ENCODE peak calls at places on chromosomes 3 and 15, in five cellular contexts. E is fibroblast of mammary gland; L is EL; G is lower lobe of right lung; B is activated CD8-positive, alpha-beta memory T cell treated with anti-CD3 and anti-CD28 coated beads, Interleukin-2, amount 50 U/mL, for 4 hours. D is an unnamed sample.

GRCh38 chr3:137692803-137693431 is 71.2 kb upstream of the SOX14 start:
- DNase-seq in E (peak), L (peak), G (no peak), B (no peak), D (no peak)

GRCh38 chr15:67130673-67131601 is 65.5 kb downstream of the SMAD3 start:
- DNase-seq in E (peak), L (peak), G (no peak), B (no peak), D (no peak)

GRCh38 chr3:108064293-108064887 is 26.4 kb downstream of the CD47 start:
- DNase-seq in E (no peak), L (no peak), G (no peak), B (no peak), D (no peak)

GRCh38 chr3:42705962-42706585 is 3.5 kb upstream of the HHATL start:
- DNase-seq in E (no peak), L (no peak), G (peak), B (no peak), D (no peak)

GRCh38 chr3:64073362-64073761 is 50.1 kb upstream of the PSMD6 start:
- DNase-seq in E (peak), L (no peak), G (no peak), B (no peak), D (no peak)

GRCh38 chr15:44381223-44381622 is 46.2 kb upstream of the CTDSPL2 start:
- DNase-seq in E (peak), L (no peak), G (no peak), B (no peak), D (no peak)

GRCh38 chr3:15861163-15861562 is 63.4 kb upstream of the ANKRD28 start:
- DNase-seq in E (no peak), L (no peak), G (no peak), B (no peak), D (no peak)

GRCh38 chr3:195181781-195182469 is 89.0 kb downstream of the XXYLT1 start:
- DNase-seq in E (no peak), L (peak), G (no peak), B (no peak), D (no peak)

GRCh38 chr15:75347222-75348033 is 589 bp downstream of the NEIL1 start:
- DNase-seq in E (no peak), L (no peak), G (peak), B (peak), D (no peak)

GRCh38 chr15:90420488-90420850 is 32.4 kb downstream of the IQGAP1 start:
- DNase-seq in E (no peak), L (no peak), G (no peak), B (no peak), D (no peak)

GRCh38 chr3:185253645-185254410 is at the start of gene EHHADH:
- DNase-seq in E (peak), L (peak), G (peak), B (peak), D (no peak)

D was measured in SIG-M5.